ENCODE peak calls at places on chromosomes 2 and 18, in ten cellular contexts. J, G, R, H, O, Q, Z, L, W and V are unnamed samples.

GRCh38 chr2:180219471-180219870 is 212.4 kb upstream of the CWC22 start:
- DNase-seq in J (no peak), G (no peak), R (no peak), H (no peak), O (no peak), Q (peak; percentile 39), Z (peak; percentile 10), L (no peak), W (no peak), V (no peak)

GRCh38 chr2:61184263-61184662 is 22.3 kb downstream of the C2orf74 start:
- DNase-seq in J (no peak), G (no peak), R (no peak), H (no peak), O (no peak), Q (no peak), Z (no peak), L (no peak), W (no peak), V (no peak)

GRCh38 chr2:69090008-69090407 is 77.0 kb downstream of the ANTXR1 start:
- DNase-seq in J (no peak), G (no peak), R (no peak), H (no peak), O (no peak), Q (no peak), Z (no peak), L (no peak), W (no peak), V (no peak)

GRCh38 chr18:49752095-49752457 is 61.3 kb downstream of the ACAA2 start:
- DNase-seq in J (peak; percentile 34), G (no peak), R (no peak), H (no peak), O (no peak), Q (no peak), Z (no peak), L (no peak), W (no peak), V (peak; percentile 24)

GRCh38 chr18:10401489-10401888 is 52.9 kb upstream of the APCDD1 start:
- DNase-seq in J (no peak), G (no peak), R (no peak), H (no peak), O (no peak), Q (no peak), Z (no peak), L (no peak), W (no peak), V (no peak)

GRCh38 chr2:158936978-158937377 is 31.5 kb upstream of the TANC1 start:
- DNase-seq in J (peak; percentile 35), G (peak; percentile 43), R (no peak), H (no peak), O (peak; percentile 92), Q (peak; percentile 94), Z (peak; percentile 85), L (no peak), W (no peak), V (no peak)

GRCh38 chr2:201358684-201359083 is 1.5 kb upstream of the FLACC1 start:
- DNase-seq in J (no peak), G (no peak), R (no peak), H (no peak), O (peak; percentile 63), Q (peak; percentile 47), Z (peak; percentile 80), L (no peak), W (no peak), V (no peak)

GRCh38 chr2:42880738-42881525 is 88.5 kb upstream of the HAAO start:
- DNase-seq in J (no peak), G (no peak), R (no peak), H (no peak), O (no peak), Q (no peak), Z (no peak), L (no peak), W (no peak), V (no peak)

GRCh38 chr2:64857581-64858471 is 131.4 kb upstream of the SLC1A4 start:
- DNase-seq in J (peak; percentile 47), G (peak; percentile 39), R (no peak), H (no peak), O (peak; percentile 98), Q (peak; percentile 99), Z (peak; percentile 67), L (no peak), W (no peak), V (peak; percentile 51)

GRCh38 chr2:64860321-64860751 is 128.9 kb upstream of the SLC1A4 start:
- DNase-seq in J (no peak), G (no peak), R (peak; percentile 60), H (no peak), O (no peak), Q (no peak), Z (no peak), L (peak; percentile 56), W (no peak), V (peak; percentile 63)

GRCh38 chr2:64860936-64861335 is 128.3 kb upstream of the SLC1A4 start:
- DNase-seq in J (no peak), G (no peak), R (no peak), H (no peak), O (no peak), Q (no peak), Z (no peak), L (no peak), W (no peak), V (peak; percentile 5)

GRCh38 chr2:64858541-64859031 is 130.6 kb upstream of the SLC1A4 start:
- DNase-seq in J (no peak), G (no peak), R (no peak), H (no peak), O (no peak), Q (no peak), Z (no peak), L (peak; percentile 74), W (no peak), V (peak; percentile 66)

DNA sequence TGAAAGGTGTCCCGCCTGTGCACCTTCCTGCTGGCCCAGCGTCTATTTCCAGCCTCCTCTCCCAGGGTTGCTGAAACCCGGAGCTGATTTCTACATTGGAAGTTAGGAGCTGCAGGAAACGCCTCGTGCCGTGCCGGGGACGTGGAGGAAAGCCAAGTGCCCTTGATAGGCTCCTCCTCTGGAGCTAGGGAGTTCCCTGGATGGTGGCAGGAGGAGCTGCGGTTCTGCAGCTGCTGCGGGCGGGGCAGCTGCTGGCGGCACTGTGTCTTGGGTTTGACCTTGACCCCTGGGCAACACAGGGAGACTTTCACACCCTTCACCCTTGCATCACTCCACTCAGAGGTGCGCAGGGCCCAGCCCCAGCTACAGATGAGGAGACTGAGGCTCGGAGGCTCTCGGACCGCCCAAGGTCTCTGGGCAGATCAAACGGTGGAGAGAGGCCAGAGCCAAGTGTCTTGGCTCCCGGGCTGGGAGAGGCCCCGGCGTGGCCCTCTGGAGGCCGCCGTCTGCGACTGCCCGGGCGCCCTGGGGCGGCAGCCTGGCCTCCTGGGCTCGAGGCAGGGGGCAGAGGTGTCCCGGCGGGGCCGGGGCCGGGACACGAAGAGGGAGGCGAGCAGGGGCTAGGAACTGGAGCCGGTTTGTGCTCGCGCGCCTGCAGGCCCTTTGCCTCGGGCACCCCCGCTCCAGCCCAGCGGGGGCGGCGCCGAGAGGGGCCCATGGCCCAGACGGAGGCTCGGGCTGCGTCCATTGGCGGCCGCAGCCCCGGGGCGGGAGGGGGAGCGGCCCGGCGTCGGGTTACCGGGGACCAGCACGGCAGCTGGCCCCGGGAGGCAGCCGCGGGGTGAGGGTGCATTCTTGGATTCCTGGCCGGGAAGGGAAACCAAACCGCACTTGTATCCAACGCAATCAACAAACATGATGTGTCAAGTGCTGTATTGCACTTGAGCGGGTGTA is 129.7 kb upstream of the SLC1A4 start:
- DNase-seq in J (peak; percentile 95), G (peak; percentile 86), R (no peak), H (peak; percentile 30), O (peak; percentile 95), Q (peak; percentile 93), Z (peak; percentile 92), L (peak; percentile 85), W (no peak), V (peak; percentile 97)
- TF ChIP-seq CTCF in J (no peak), G (no peak), R (no peak), H (no peak), O (no peak), Q (no peak), Z (no peak), L (no peak), W (no peak), V (no peak)

DNA sequence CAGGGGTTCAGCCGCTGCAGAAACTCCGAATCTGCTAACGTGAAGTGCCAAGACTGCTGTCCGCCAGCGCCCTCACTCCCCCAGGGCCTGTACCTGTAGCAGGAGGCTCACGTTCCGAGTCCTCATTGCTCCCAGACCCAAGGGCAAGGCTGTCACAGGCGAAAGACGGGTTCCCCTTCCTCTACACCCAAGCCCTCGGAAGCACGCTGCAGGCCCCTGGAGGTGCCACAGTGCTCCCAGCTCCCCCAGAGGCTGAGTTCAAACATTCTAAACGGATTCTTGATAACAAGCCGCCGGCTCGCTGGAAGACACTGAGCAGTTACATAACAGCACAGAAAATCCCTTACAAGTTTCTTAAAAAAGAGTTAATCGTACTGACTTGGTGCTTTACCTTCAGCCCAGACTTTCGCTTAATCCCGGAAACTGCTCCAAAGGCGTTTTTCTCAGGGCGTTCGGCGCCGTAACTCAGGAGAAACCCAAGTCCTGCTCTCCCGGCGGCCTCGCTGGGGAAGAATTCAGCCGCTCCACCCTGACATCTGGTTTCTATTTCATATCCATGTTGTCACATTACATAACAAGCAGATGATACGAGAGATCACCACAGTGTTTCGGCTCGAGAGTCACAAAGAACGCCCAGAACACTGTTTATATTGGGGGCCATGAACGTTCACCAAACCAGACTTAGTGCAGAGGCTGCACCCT is 92.0 kb downstream of the HDAC4 start:
- DNase-seq in J (no peak), G (peak; percentile 28), R (peak; percentile 36), H (no peak), O (peak; percentile 70), Q (peak; percentile 67), Z (peak; percentile 59), L (no peak), W (no peak), V (peak; percentile 69)
- TF ChIP-seq CTCF in J (no peak), G (no peak), R (no peak), H (no peak), O (no peak), Q (no peak), Z (no peak), L (no peak), W (no peak), V (no peak)

GRCh38 chr2:64770137-64770780 is 116.5 kb upstream of the SERTAD2 start:
- DNase-seq in J (no peak), G (no peak), R (no peak), H (no peak), O (no peak), Q (no peak), Z (peak; percentile 62), L (no peak), W (no peak), V (no peak)

GRCh38 chr2:64769392-64770044 is 115.8 kb upstream of the SERTAD2 start:
- DNase-seq in J (no peak), G (no peak), R (no peak), H (no peak), O (no peak), Q (no peak), Z (no peak), L (no peak), W (no peak), V (no peak)

GRCh38 chr2:64766841-64767669 is 113.3 kb upstream of the SERTAD2 start:
- DNase-seq in J (no peak), G (no peak), R (no peak), H (no peak), O (peak; percentile 60), Q (peak; percentile 60), Z (peak; percentile 57), L (no peak), W (no peak), V (no peak)

GRCh38 chr2:64768426-64769033 is 114.8 kb upstream of the SERTAD2 start:
- DNase-seq in J (no peak), G (no peak), R (no peak), H (no peak), O (no peak), Q (no peak), Z (no peak), L (no peak), W (no peak), V (no peak)

DNA sequence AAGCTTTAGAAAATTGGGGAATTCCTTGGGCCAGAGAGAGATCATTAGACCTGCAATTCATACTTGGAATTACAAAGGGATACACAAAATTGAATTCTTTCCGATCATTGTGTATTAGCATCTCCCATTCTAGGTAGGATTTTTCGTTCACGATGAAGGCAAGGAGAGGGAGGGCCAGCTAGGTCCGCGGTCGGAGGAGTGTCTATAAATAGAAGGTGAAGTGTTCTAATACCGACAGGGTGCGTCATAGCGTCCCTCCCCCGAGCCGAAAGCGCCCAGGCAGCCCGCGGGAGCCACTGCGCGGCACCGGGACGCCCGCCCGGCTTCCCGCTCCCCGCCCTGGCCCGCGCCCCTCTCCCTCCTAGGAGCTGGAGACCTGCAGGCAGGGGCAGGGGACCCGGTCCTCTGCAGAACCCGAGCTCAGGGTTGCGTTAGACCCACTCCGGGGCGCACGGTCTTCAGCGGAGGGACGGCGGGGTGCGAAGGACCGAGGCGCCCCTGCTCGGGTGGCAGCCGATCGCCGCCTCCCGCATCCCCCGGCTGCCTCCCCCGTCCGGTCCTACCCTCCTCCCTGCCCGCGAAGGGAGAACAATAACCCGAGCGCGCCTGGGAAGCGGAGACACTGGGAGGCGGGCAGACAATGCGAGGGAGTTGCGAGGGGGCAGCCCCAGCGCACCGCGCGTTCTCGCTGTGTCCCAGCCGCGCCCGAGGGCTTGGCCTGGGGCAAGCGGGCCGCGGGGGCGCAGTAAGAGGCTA is 114.1 kb upstream of the SERTAD2 start:
- DNase-seq in J (peak; percentile 90), G (peak; percentile 67), R (peak; percentile 88), H (no peak), O (peak; percentile 92), Q (peak; percentile 92), Z (peak; percentile 92), L (peak; percentile 85), W (no peak), V (peak; percentile 94)
- TF ChIP-seq CTCF in J (no peak), G (no peak), R (no peak), H (no peak), O (no peak), Q (no peak), Z (no peak), L (no peak), W (no peak), V (no peak)

GRCh38 chr18:26813043-26813442 is 52.5 kb downstream of the AQP4 start:
- DNase-seq in J (peak; percentile 65), G (no peak), R (no peak), H (peak; percentile 56), O (peak; percentile 21), Q (peak; percentile 2), Z (no peak), L (peak; percentile 44), W (peak; percentile 12), V (no peak)
- TF ChIP-seq CTCF in J (peak; percentile 91), G (no peak), R (no peak), H (peak; percentile 92), O (peak; percentile 16), Q (no peak), Z (peak; percentile 17), L (peak; percentile 29), W (peak; percentile 63), V (peak; percentile 18)